ENCODE peak calls at places on chromosomes 13 and 19, in four cellular contexts. J is A549, V is K562, W is HepG2. S is an unnamed sample.

GRCh38 chr19:49019242-49019932 is 2.5 kb upstream of the LHB start:
- DNase-seq in J (peak; percentile 77), V (peak; percentile 93), W (peak; percentile 67), S (peak; percentile 91)

GRCh38 chr13:44398606-44399005 is 25.0 kb downstream of the SERP2 start:
- DNase-seq in J (no peak), V (no peak), W (no peak), S (no peak)

GRCh38 chr19:10069046-10069445 is 17.1 kb upstream of the SHFL start:
- DNase-seq in J (no peak), V (no peak), W (no peak), S (no peak)

GRCh38 chr19:4216832-4217231 is 12.5 kb upstream of the EBI3 start:
- DNase-seq in J (no peak), V (no peak), W (no peak), S (no peak)

GRCh38 chr13:20418953-20419352 is 106.7 kb downstream of the CRYL1 start:
- DNase-seq in J (no peak), V (no peak), W (no peak), S (no peak)

GRCh38 chr13:31444266-31444862 is 244.6 kb downstream of the B3GLCT start:
- DNase-seq in J (no peak), V (no peak), W (no peak), S (no peak)

GRCh38 chr13:44271915-44272341 is 101.7 kb upstream of the SERP2 start:
- DNase-seq in J (no peak), V (no peak), W (no peak), S (no peak)

GRCh38 chr13:34863360-34864135 is 78.5 kb upstream of the NBEA start:
- DNase-seq in J (peak; percentile 75), V (no peak), W (peak; percentile 3), S (no peak)

DNA sequence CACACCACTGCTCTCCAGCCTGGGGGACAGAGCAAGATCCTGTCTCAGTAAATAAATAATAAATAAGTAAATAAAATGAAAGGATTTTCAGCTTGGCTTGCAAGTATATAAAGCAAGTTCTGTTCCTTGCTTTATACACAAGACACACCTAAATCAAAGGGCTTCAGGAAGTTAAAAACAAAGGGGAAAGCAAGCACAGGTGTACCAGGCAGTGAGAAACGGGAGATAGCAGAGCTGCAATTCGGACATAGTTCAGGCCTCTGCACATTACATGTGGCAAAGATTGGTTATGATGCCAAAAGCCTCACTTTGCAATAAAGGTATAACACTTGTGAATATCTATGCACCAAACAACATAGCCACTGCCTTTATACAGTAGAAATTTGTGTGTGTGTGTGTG is 47.5 kb downstream of the MYO9B start:
- DNase-seq in J (no peak), V (no peak), W (no peak), S (no peak)
- TF ChIP-seq ESRRA in J (no peak), V (no peak), W (no peak), S (no peak)

GRCh38 chr13:114131581-114132418 is 623 bp downstream of the RASA3 start:
- DNase-seq in J (peak; percentile 12), V (peak; percentile 64), W (no peak), S (no peak)
- TF ChIP-seq HMGXB4 in J (no peak), V (no peak), W (no peak), S (peak; percentile 65)

GRCh38 chr13:106858910-106859309 is 291.0 kb upstream of the ARGLU1 start:
- DNase-seq in J (no peak), V (no peak), W (no peak), S (no peak)

DNA sequence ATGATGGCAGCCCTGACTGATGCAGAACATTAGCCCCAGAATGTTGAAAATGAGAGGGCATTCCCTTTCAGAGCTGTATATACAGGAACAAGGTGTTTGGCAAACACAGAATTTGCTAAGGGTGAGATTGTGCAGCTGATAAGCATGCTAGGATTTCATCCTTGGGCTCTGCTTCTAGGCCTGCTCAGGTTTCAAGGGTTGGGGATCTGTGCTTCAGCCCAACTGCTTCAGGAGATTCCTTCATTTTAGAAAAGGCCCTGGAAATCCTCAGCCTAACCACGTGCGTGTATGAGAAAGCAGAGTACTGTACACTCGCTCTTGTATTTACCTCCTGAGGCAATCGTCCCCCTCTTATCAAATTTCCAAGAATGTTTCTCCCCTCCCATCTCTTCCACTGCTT is 291.6 kb upstream of the ARGLU1 start:
- DNase-seq in J (no peak), V (no peak), W (no peak), S (no peak)
- TF ChIP-seq ESRRA in J (no peak), V (no peak), W (no peak), S (no peak)

GRCh38 chr19:19900124-19900523 is 622 bp upstream of the ZNF93 start:
- DNase-seq in J (no peak), V (peak; percentile 25), W (no peak), S (no peak)
- TF ChIP-seq HMGXB4 in J (no peak), V (no peak), W (no peak), S (no peak)

GRCh38 chr13:28027607-28028364 is 39.3 kb upstream of the URAD start:
- DNase-seq in J (no peak), V (no peak), W (no peak), S (no peak)

GRCh38 chr13:28035146-28035782 is 46.8 kb upstream of the URAD start:
- DNase-seq in J (peak; percentile 8), V (no peak), W (no peak), S (no peak)

GRCh38 chr13:28034256-28034655 is 45.8 kb upstream of the URAD start:
- DNase-seq in J (no peak), V (no peak), W (no peak), S (no peak)

GRCh38 chr13:28031929-28032328 is 43.4 kb upstream of the URAD start:
- DNase-seq in J (no peak), V (no peak), W (no peak), S (no peak)

GRCh38 chr13:28031220-28031903 is 42.9 kb upstream of the URAD start:
- DNase-seq in J (no peak), V (no peak), W (no peak), S (no peak)
- TF ChIP-seq ESRRA in J (no peak), V (no peak), W (no peak), S (no peak)

GRCh38 chr13:33611016-33611805 is 206.7 kb upstream of the RFC3 start:
- DNase-seq in J (no peak), V (no peak), W (peak; percentile 83), S (no peak)

GRCh38 chr13:33616130-33616529 is 201.8 kb upstream of the RFC3 start:
- DNase-seq in J (no peak), V (no peak), W (no peak), S (no peak)

GRCh38 chr13:33615436-33615835 is 202.5 kb upstream of the RFC3 start:
- DNase-seq in J (no peak), V (no peak), W (no peak), S (no peak)

GRCh38 chr13:33610471-33611015 is 207.4 kb upstream of the RFC3 start:
- DNase-seq in J (peak; percentile 1), V (no peak), W (peak; percentile 95), S (peak; percentile 44)

DNA sequence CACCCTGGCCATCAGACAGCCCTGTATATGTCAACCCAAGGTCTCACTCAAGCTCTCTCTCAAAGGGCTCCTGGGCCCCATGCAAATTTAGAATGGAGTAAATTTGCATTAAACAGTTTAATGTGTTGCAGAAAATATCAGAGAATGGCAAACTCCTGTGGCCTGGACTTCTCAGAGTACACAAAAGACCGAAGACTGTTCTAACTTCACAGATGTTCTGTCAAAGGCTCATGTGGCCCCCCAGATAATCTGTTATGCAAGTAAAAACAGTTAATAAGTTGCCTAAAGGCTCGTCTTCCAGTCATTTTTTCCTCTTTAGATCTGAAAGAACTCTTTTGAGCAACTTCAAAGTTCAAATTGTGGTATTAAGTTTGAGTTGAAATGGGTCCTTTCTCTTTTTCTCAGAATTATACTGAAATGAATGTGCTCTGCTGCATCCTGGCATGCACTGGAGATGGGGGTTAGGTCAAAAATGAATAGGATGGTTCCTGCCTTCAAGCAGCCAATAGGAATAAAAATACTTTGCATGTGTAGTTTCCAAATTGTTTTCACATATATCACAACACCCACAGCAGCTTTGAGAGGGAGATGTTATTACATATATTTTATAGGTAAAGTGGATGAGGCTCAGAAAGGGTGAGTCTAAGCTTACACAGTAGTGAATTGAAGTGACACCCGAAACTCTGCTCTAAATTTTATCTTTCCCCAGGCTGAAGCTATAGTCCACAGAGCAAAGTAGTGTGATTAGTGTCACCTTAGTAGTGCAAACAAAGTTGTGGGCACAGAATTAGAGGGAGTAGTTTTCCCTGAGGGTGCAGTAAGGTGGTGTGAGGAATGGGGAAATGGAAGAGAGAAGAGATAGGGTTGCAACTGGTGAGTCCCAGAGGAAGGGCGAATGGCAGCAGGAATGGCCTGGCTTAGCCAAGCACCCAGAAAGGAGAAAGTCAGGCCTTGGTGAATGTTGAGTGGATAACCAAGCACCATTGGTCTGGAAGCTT is 205.0 kb upstream of the RFC3 start:
- DNase-seq in J (no peak), V (no peak), W (peak; percentile 16), S (no peak)
- TF ChIP-seq HMGXB4 in J (no peak), V (no peak), W (no peak), S (no peak)

DNA sequence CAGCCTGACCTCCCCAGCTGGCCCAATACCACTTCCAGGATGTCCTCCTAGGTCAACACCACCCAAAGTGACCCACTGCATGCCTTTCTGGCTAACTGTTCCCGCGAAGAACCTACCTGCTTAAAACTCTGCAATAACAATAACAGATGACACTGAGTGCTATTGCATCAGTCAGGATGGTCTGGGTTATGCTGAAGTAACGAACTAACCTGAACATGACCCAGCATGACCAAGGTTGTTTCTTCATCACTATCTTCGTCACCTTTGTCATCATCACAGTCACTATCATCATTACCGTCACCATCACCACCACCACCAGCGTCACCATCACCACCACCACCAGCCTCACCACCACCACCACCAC is 10.6 kb upstream of the FXYD3 start:
- DNase-seq in J (no peak), V (no peak), W (no peak), S (no peak)
- TF ChIP-seq ESRRA in J (no peak), V (no peak), W (no peak), S (no peak)

GRCh38 chr19:16073988-16074387 is 2.3 kb upstream of the TPM4 start:
- DNase-seq in J (no peak), V (no peak), W (no peak), S (no peak)
- TF ChIP-seq HMGXB4 in J (no peak), V (no peak), W (no peak), S (no peak)

GRCh38 chr13:51715613-51716012 is 88.3 kb downstream of the DHRS12 start:
- DNase-seq in J (no peak), V (no peak), W (no peak), S (no peak)

GRCh38 chr13:51713807-51714206 is 90.2 kb downstream of the DHRS12 start:
- DNase-seq in J (no peak), V (no peak), W (no peak), S (no peak)

GRCh38 chr13:51717786-51718398 is 86.1 kb downstream of the DHRS12 start:
- DNase-seq in J (no peak), V (no peak), W (no peak), S (no peak)

GRCh38 chr13:51714663-51715168 is 89.2 kb downstream of the DHRS12 start:
- DNase-seq in J (peak; percentile 42), V (no peak), W (no peak), S (no peak)
- TF ChIP-seq ESRRA in J (no peak), V (no peak), W (no peak), S (no peak)

DNA sequence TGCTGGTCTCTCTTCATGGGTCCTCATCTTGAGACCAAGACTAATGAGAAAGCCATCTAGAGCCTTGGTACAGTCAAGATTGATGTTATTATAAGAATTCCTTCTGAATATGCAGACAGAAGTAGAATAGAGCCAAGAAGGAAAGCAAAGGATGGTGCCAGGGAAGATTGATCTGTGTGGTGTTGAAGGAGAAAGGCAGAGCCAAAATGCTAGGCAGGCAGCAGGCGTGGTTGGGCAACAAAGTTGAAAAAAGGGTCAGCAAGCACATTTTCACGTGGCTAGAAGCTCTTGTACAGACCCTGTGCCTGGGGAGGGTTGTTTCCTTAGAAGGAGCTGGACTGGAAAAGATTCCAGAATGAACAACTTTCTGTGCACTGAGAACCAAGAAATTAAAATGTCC is 319.7 kb upstream of the ARGLU1 start:
- DNase-seq in J (no peak), V (no peak), W (no peak), S (no peak)
- TF ChIP-seq HMGXB4 in J (no peak), V (no peak), W (no peak), S (no peak)

S was measured in WTC11.